ENCODE peak calls at places on chromosomes 6 and 20, in ten cellular contexts. S is MM.1S, I is PC-3, T is DND-41, Q is HepG2, H is astrocyte, B is hepatocyte, E is PC-9, O is H1, C is GM23338. K is an unnamed sample. For H3K4me1 and H3K27me3, the result is how much of the 10 kb centered on the place peaks cover.

GRCh38 chr6:16804007-16804303 is 42.7 kb upstream of the ATXN1 start:
- DNase-seq in Q (no peak), C (no peak), T (no peak), O (no peak), H (peak), E (no peak), S (no peak), I (no peak), B (no peak), K (no peak)

GRCh38 chr6:105781248-105781647 is 304.9 kb upstream of the PRDM1 start:
- DNase-seq in Q (no peak), T (no peak), O (no peak), E (peak), I (peak), C (no peak), B (peak), S (no peak), H (no peak), K (no peak)

GRCh38 chr6:52087498-52087999 is at the start of gene PKHD1:
- DNase-seq in T (no peak), I (peak), S (no peak), B (peak), C (peak), O (no peak), E (no peak), Q (peak), H (no peak), K (peak)

GRCh38 chr6:68559716-68560115 is 75.4 kb upstream of the ADGRB3 start:
- DNase-seq in O (no peak), S (no peak), T (no peak), Q (no peak), I (peak), B (no peak), C (peak), E (no peak), H (peak), K (no peak)

GRCh38 chr6:99119109-99120031 is 171.6 kb upstream of the FBXL4 start:
- DNase-seq in I (peak), T (peak), Q (peak), S (peak), B (peak), C (peak), O (no peak), E (peak), H (peak), K (peak)

GRCh38 chr20:3172933-3173581 is at the start of gene LZTS3:
- DNase-seq in H (peak), T (peak), Q (peak), C (peak), O (peak), B (peak), I (peak), S (peak), E (peak), K (peak)

GRCh38 chr6:33761922-33762629 is 15.4 kb upstream of the IP6K3 start:
- DNase-seq in H (no peak), O (peak), C (peak), T (peak), B (peak), I (peak), S (peak), E (peak), Q (peak), K (peak)

GRCh38 chr6:82270791-82271392 is 23.3 kb upstream of the IBTK start:
- DNase-seq in H (peak), Q (peak), E (no peak), C (peak), B (peak), S (peak), O (no peak), I (peak), T (no peak), K (peak)

GRCh38 chr6:170146640-170147039 is 144.2 kb downstream of the DLL1 start:
- DNase-seq in I (no peak), B (no peak), E (no peak), O (no peak), C (no peak), T (no peak), S (no peak), Q (no peak), H (no peak), K (no peak)

GRCh38 chr6:6405997-6406699 is 85.7 kb upstream of the F13A1 start:
- DNase-seq in S (no peak), Q (no peak), O (no peak), H (no peak), T (no peak), I (no peak), C (no peak), E (no peak), B (no peak), K (no peak)

GRCh38 chr20:38810926-38811325 is 5.4 kb downstream of the PPP1R16B start:
- DNase-seq in B (no peak), Q (no peak), O (no peak), I (no peak), H (no peak), T (no peak), E (no peak), S (no peak), C (no peak), K (no peak)

GRCh38 chr20:10521068-10521834 is 86.1 kb downstream of the SLX4IP start:
- DNase-seq in S (no peak), E (no peak), B (peak), I (peak), Q (peak), H (peak), O (no peak), C (no peak), T (no peak), K (peak)

GRCh38 chr6:144619983-144620382 is 334.8 kb downstream of the UTRN start:
- DNase-seq in I (no peak), O (no peak), H (no peak), S (no peak), Q (no peak), C (no peak), B (no peak), T (no peak), E (no peak), K (no peak)

GRCh38 chr6:82737965-82738364 is 327.7 kb downstream of the UBE3D start:
- DNase-seq in E (no peak), H (no peak), T (no peak), B (no peak), I (no peak), Q (no peak), O (no peak), C (no peak), S (no peak), K (no peak)

GRCh38 chr6:160520043-160520904 is 143.8 kb downstream of the LPA start:
- DNase-seq in C (peak), B (peak), T (no peak), O (peak), Q (peak), E (peak), I (peak), H (peak), S (peak), K (peak)

GRCh38 chr20:56463428-56463827 is 5.0 kb upstream of the RTF2 start:
- DNase-seq in B (no peak), Q (no peak), S (no peak), O (no peak), I (no peak), E (no peak), C (no peak), T (peak), H (no peak), K (no peak)

GRCh38 chr6:6591778-6592388 is 3.4 kb downstream of the LY86 start:
- DNase-seq in O (no peak), H (no peak), T (no peak), E (no peak), I (no peak), S (no peak), B (no peak), Q (no peak), C (no peak), K (no peak)

GRCh38 chr20:24914388-24915241 is 34.5 kb upstream of the CST7 start:
- DNase-seq in C (no peak), H (no peak), I (no peak), E (no peak), T (no peak), B (no peak), Q (no peak), O (peak), S (no peak), K (no peak)

GRCh38 chr6:5606546-5606945 is 345.2 kb downstream of the FARS2 start:
- DNase-seq in E (no peak), T (no peak), H (peak), Q (no peak), S (no peak), C (no peak), B (no peak), I (no peak), O (no peak), K (no peak)

GRCh38 chr20:17568045-17568788 is 1.7 kb upstream of the DSTN start:
- DNase-seq in B (peak), S (no peak), E (peak), H (no peak), Q (no peak), C (no peak), O (no peak), T (no peak), I (peak), K (peak)

GRCh38 chr20:44646023-44646640 is 5.4 kb downstream of the ADA start:
- DNase-seq in C (peak), H (peak), I (no peak), E (no peak), T (peak), Q (no peak), O (no peak), S (peak), B (no peak), K (peak)

GRCh38 chr6:132115714-132116366 is 164.7 kb upstream of the CCN2 start:
- DNase-seq in B (no peak), H (no peak), I (peak), C (no peak), S (peak), E (no peak), Q (no peak), O (no peak), T (no peak), K (peak)

GRCh38 chr6:124995645-124996325 is 33.5 kb downstream of the RNF217 start:
- DNase-seq in I (no peak), T (no peak), O (no peak), C (no peak), S (no peak), Q (no peak), H (no peak), E (no peak), B (no peak), K (no peak)

GRCh38 chr20:34362502-34363061 is 491 bp upstream of the ITCH start:
- DNase-seq in Q (no peak), I (no peak), S (no peak), C (no peak), O (no peak), H (no peak), E (peak), T (no peak), B (no peak), K (no peak)

GRCh38 chr20:34367155-34367554 is 4.1 kb downstream of the ITCH start:
- DNase-seq in C (no peak), B (no peak), Q (no peak), O (no peak), T (no peak), I (no peak), S (no peak), H (no peak), E (no peak), K (no peak)

GRCh38 chr20:34363062-34364012 is at the start of gene ITCH:
- DNase-seq in H (peak), B (peak), Q (peak), S (peak), E (peak), I (peak), C (peak), O (peak), T (peak), K (peak)

GRCh38 chr20:34365765-34366213 is 2.7 kb downstream of the ITCH start:
- DNase-seq in E (no peak), I (no peak), S (peak), O (no peak), C (no peak), H (no peak), Q (no peak), B (no peak), T (peak), K (no peak)

GRCh38 chr20:34364013-34364382 is 925 bp downstream of the ITCH start:
- DNase-seq in T (no peak), C (no peak), S (peak), H (peak), O (no peak), E (no peak), B (peak), Q (no peak), I (peak), K (peak)
- H3K4me1 ChIP-seq in T (under half), C (under half), S (under half), H (under half), O (under half), E (half or more), B (under half), Q (half or more), I (under half), K (under half)

DNA sequence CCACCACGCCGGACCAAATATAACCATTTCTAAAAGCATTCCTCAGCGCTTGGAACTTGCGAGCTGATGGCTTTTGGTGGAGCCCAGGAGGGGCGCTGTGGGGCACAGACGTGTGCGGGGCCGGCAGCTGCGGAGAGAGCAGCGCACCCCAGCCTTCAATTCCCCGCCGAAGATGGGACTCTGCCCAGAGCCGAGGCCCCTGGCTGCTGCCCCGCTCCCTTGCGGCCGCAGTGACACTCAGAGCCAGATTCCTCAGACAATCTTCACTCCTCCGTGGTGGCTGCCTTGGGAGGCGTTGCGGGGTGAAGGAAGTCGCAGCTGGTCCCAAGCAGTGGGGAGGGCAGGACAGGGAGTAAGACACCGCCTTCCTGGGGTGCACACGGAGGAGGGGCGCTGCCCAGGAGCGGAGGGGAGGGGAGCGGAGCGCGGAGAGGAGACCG is 87.7 kb downstream of the TMEM242 start:
- DNase-seq in Q (peak), B (peak), E (no peak), H (peak), T (no peak), I (no peak), O (no peak), C (peak), S (peak), K (peak)
- TF ChIP-seq EZH2 in Q (peak), B (no peak), E (no peak), H (peak), T (no peak), I (no peak), O (no peak), C (peak), S (no peak), K (no peak)

GRCh38 chr6:117270121-117270959 is 5.0 kb downstream of the VGLL2 start:
- DNase-seq in T (no peak), I (no peak), E (no peak), C (peak), B (peak), O (peak), S (no peak), H (no peak), Q (no peak), K (no peak)

GRCh38 chr6:117270960-117271507 is 5.7 kb downstream of the VGLL2 start:
- DNase-seq in Q (no peak), H (no peak), S (no peak), E (no peak), I (no peak), C (no peak), T (no peak), O (no peak), B (no peak), K (no peak)

GRCh38 chr6:117272032-117272866 is 6.9 kb downstream of the VGLL2 start:
- DNase-seq in O (no peak), H (peak), I (no peak), B (no peak), T (no peak), E (no peak), Q (no peak), C (peak), S (no peak), K (no peak)

GRCh38 chr6:117267766-117268534 is 2.6 kb downstream of the VGLL2 start:
- DNase-seq in H (no peak), Q (no peak), B (no peak), I (no peak), E (no peak), T (no peak), S (no peak), C (peak), O (peak), K (no peak)

GRCh38 chr6:117269649-117270120 is 4.3 kb downstream of the VGLL2 start:
- DNase-seq in S (no peak), H (no peak), B (no peak), Q (no peak), E (no peak), C (no peak), T (no peak), O (no peak), I (no peak), K (no peak)
- H3K27me3 ChIP-seq in S (under half), H (half or more), B (half or more), Q (half or more), E (under half), C (half or more), T (under half), O (half or more), I (half or more), K (half or more)

GRCh38 chr6:138483911-138484731 is 15.2 kb downstream of the NHSL1 start:
- DNase-seq in H (no peak), E (no peak), S (no peak), B (no peak), T (no peak), Q (no peak), O (no peak), C (no peak), I (no peak), K (no peak)
- H3K4me1 ChIP-seq in H (under half), E (under half), S (under half), B (under half), T (under half), Q (half or more), O (under half), C (under half), I (under half), K (under half)

K was measured in endothelial cell of umbilical vein.